ENCODE peak calls at places on chromosomes 7 and 10, in seven cellular contexts. C, S, D, J, M, O and R are unnamed samples.

GRCh38 chr7:55130554-55131198 is 111.9 kb downstream of the EGFR start:
- DNase-seq in C (no peak), O (no peak), S (no peak), D (peak), J (peak), M (no peak), R (no peak)

GRCh38 chr10:110426294-110427153 is 71.2 kb upstream of the DUSP5 start:
- DNase-seq in O (no peak), J (peak), C (no peak), S (no peak), D (no peak), M (peak), R (no peak)

GRCh38 chr10:664893-665292 is 24.6 kb downstream of the DIP2C start:
- DNase-seq in D (no peak), S (no peak), C (no peak), J (no peak), M (no peak), O (no peak), R (no peak)

GRCh38 chr10:86813101-86813500 is 56.7 kb downstream of the BMPR1A start:
- DNase-seq in O (no peak), C (no peak), D (no peak), S (no peak), M (no peak), J (no peak), R (no peak)

GRCh38 chr7:103009466-103010219 is 65.0 kb downstream of the FBXL13 start:
- DNase-seq in M (peak), J (no peak), S (peak), C (peak), O (no peak), D (no peak), R (no peak)

GRCh38 chr7:3301831-3302618 is 973 bp downstream of the SDK1 start:
- DNase-seq in D (no peak), M (no peak), S (no peak), J (peak), C (no peak), O (no peak), R (no peak)

GRCh38 chr10:113269333-113269732 is 283.5 kb upstream of the HABP2 start:
- DNase-seq in D (no peak), S (no peak), C (no peak), M (no peak), J (no peak), O (no peak), R (no peak)

GRCh38 chr7:71694678-71695077 is 562.7 kb downstream of the GALNT17 start:
- DNase-seq in O (no peak), M (no peak), S (no peak), D (no peak), C (no peak), J (no peak), R (no peak)

GRCh38 chr10:115774721-115775120 is 498.3 kb downstream of the GFRA1 start:
- DNase-seq in S (no peak), J (no peak), D (no peak), M (no peak), O (no peak), C (no peak), R (no peak)

GRCh38 chr7:11212816-11213215 is 239.1 kb downstream of the PHF14 start:
- DNase-seq in M (no peak), O (no peak), J (peak), S (no peak), C (no peak), D (no peak), R (no peak)

GRCh38 chr7:135692055-135692454 is 29.7 kb downstream of the STMP1 start:
- DNase-seq in J (no peak), D (no peak), M (no peak), C (no peak), O (no peak), S (no peak), R (no peak)

GRCh38 chr7:99123571-99124033 is 20.3 kb downstream of the SMURF1 start:
- DNase-seq in C (no peak), S (no peak), M (no peak), J (peak), D (no peak), O (no peak), R (no peak)

GRCh38 chr10:31157125-31157983 is 125.7 kb upstream of the ZNF438 start:
- DNase-seq in O (no peak), D (no peak), S (no peak), M (no peak), J (peak), C (no peak), R (no peak)

GRCh38 chr10:99279626-99280111 is 44.0 kb upstream of the HPSE2 start:
- DNase-seq in M (no peak), D (no peak), J (peak), C (no peak), O (no peak), S (no peak), R (no peak)

GRCh38 chr10:6204341-6205191 is 1.8 kb downstream of the PFKFB3 start:
- DNase-seq in C (no peak), S (peak), O (no peak), M (peak), D (peak), J (peak), R (no peak)

GRCh38 chr10:80100861-80101695 is 22.6 kb downstream of the TMEM254 start:
- DNase-seq in D (no peak), C (no peak), M (no peak), S (no peak), J (no peak), O (no peak), R (no peak)

GRCh38 chr7:95916573-95917371 is 144.4 kb downstream of the DYNC1I1 start:
- DNase-seq in O (peak), J (peak), D (no peak), S (peak), M (peak), C (peak), R (no peak)

GRCh38 chr7:100069991-100070390 is 11.5 kb downstream of the ZNF3 start:
- DNase-seq in J (no peak), S (no peak), O (no peak), D (no peak), C (no peak), M (no peak), R (no peak)

GRCh38 chr7:7347045-7347444 is 164.7 kb downstream of the C1GALT1 start:
- DNase-seq in C (no peak), D (no peak), M (no peak), S (no peak), O (no peak), J (no peak), R (no peak)

GRCh38 chr7:25091129-25091528 is 33.9 kb downstream of the CYCS start:
- DNase-seq in D (no peak), C (no peak), S (no peak), O (no peak), M (no peak), J (no peak), R (no peak)

GRCh38 chr7:142134944-142135343 is 23.4 kb downstream of the MGAM2 start:
- DNase-seq in S (peak), O (no peak), M (no peak), D (no peak), J (no peak), C (no peak), R (no peak)

GRCh38 chr7:143382791-143383641 is 1.9 kb downstream of the ZYX start:
- DNase-seq in O (no peak), S (no peak), M (no peak), J (no peak), D (no peak), C (no peak), R (no peak)
- H3K27ac ChIP-seq in O (no peak), S (peak), M (no peak), J (peak), D (peak), C (no peak), R (peak)

GRCh38 chr10:74234569-74234968 is 83.5 kb downstream of the ADK start:
- DNase-seq in S (no peak), M (peak), C (no peak), J (peak), O (no peak), D (no peak), R (no peak)

GRCh38 chr10:74233281-74233680 is 82.3 kb downstream of the ADK start:
- DNase-seq in C (no peak), O (no peak), S (no peak), D (no peak), M (no peak), J (no peak), R (no peak)

GRCh38 chr10:74243067-74243466 is 92.0 kb downstream of the ADK start:
- DNase-seq in C (no peak), D (no peak), M (no peak), S (no peak), O (no peak), J (no peak), R (no peak)

DNA sequence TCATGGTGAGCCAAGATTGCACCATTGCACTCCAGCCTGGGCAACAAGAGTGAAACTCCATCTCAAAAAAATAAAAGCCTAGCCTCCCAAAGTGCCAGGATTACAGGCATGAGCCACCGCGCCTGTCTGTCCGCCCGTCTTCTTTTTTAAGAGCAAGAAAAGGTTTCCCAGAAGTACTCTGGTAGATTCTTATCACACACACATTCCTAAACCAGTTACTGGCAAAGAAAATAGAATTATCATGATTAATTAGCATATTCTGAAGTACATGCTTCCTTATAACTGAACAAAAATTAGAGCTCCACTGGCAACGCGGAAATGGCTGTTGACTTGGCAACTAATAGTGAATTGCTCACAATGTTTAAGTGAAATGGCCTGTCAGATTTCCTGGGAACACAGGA is 87.0 kb downstream of the ADK start:
- DNase-seq in J (peak), C (no peak), D (no peak), S (no peak), O (no peak), M (no peak), R (no peak)
- H3K27ac ChIP-seq in J (peak), C (no peak), D (peak), S (no peak), O (no peak), M (no peak), R (peak)

GRCh38 chr10:3668961-3669330 is 116.1 kb downstream of the KLF6 start:
- DNase-seq in D (no peak), M (no peak), C (no peak), J (no peak), S (no peak), O (no peak), R (no peak)

GRCh38 chr10:3671431-3671955 is 113.5 kb downstream of the KLF6 start:
- DNase-seq in S (no peak), D (no peak), C (no peak), O (no peak), M (no peak), J (no peak), R (no peak)

GRCh38 chr10:3665316-3665908 is 119.6 kb downstream of the KLF6 start:
- DNase-seq in C (no peak), O (no peak), J (no peak), S (no peak), D (no peak), M (no peak), R (no peak)

GRCh38 chr10:3666525-3667302 is 118.3 kb downstream of the KLF6 start:
- DNase-seq in S (no peak), O (no peak), C (no peak), M (no peak), J (no peak), D (no peak), R (no peak)

DNA sequence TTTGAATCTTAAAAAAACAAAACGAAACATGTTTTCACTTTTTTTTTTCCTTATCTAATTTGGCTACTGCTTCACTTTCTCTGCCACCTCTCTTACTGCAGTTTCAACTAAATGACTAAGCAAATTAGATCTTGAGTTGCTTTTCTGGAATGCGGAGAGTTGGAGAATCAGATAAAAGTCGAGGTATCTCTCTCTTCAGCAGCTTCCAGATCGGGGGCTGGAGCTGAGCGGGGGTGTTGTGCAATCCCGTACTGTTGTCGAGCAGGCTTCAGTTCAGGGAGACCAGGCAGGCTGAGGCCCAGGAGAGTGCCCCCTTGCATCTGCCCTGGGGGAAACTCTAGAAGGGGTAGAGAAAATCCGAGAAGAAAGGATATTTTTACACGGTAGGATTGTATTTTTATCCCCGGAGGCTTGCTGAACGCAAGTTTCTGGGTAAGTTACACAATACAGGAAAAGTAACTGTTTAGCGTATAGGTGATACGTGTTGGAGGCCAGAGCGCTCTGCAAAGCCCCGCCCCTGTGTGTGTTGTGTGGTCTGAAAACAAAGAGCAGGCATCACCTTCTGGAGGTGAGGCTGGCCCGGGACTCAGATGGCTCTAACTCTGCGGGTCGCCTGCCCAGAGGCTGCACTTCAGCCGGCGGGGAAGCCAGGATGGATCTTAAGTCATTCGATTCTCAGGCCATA is 116.6 kb downstream of the KLF6 start:
- DNase-seq in C (no peak), S (peak), J (peak), O (no peak), M (peak), D (no peak), R (no peak)
- H3K27ac ChIP-seq in C (no peak), S (peak), J (no peak), O (no peak), M (no peak), D (no peak), R (peak)

GRCh38 chr10:51934373-51934772 is 235.0 kb upstream of the CSTF2T start:
- DNase-seq in S (no peak), C (no peak), O (no peak), M (no peak), J (no peak), D (no peak), R (no peak)

GRCh38 chr10:51928182-51928581 is 228.8 kb upstream of the CSTF2T start:
- DNase-seq in S (no peak), J (no peak), M (no peak), C (no peak), D (no peak), O (no peak), R (no peak)

GRCh38 chr10:51937313-51937712 is 237.9 kb upstream of the CSTF2T start:
- DNase-seq in O (no peak), D (no peak), C (no peak), S (no peak), M (no peak), J (peak), R (no peak)

GRCh38 chr10:51937736-51938135 is 238.3 kb upstream of the CSTF2T start:
- DNase-seq in M (no peak), C (no peak), D (no peak), O (no peak), J (peak), S (no peak), R (no peak)

GRCh38 chr10:51932530-51932929 is 233.1 kb upstream of the CSTF2T start:
- DNase-seq in D (no peak), M (no peak), S (no peak), C (peak), J (no peak), O (no peak), R (no peak)
- H3K27ac ChIP-seq in D (no peak), M (no peak), S (no peak), C (no peak), J (no peak), O (no peak), R (no peak)

DNA sequence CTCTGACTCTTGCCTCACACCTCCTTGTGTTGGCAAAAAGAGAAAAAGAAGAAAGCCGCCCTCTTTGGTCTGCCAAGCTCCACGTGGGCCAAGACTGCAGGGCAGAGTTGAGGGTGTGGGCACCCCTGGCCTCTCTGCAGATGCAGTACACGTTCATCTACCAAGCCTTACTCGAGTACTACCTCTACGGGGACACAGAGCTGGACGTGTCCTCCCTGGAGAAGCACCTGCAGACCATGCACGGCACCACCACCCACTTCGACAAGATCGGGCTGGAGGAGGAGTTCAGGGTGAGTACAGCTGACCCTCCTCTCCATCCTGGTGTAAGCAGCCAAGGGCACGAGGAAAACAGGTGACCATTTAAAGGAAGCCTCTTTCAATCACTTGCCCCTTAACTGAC is 56.1 kb downstream of the MKI67 start:
- DNase-seq in C (no peak), D (no peak), J (no peak), O (no peak), M (no peak), S (no peak), R (no peak)
- H3K27ac ChIP-seq in C (no peak), D (no peak), J (no peak), O (no peak), M (no peak), S (no peak), R (no peak)

GRCh38 chr7:1733908-1734252 is 63.8 kb downstream of the ELFN1 start:
- DNase-seq in S (no peak), D (no peak), O (no peak), J (no peak), C (no peak), M (no peak), R (no peak)
- H3K27ac ChIP-seq in S (no peak), D (no peak), O (no peak), J (no peak), C (no peak), M (no peak), R (no peak)

GRCh38 chr10:92732958-92733357 is 43.2 kb downstream of the HHEX start:
- DNase-seq in O (no peak), J (no peak), M (no peak), D (no peak), C (no peak), S (no peak), R (no peak)
- H3K27ac ChIP-seq in O (no peak), J (no peak), M (no peak), D (no peak), C (no peak), S (no peak), R (no peak)